ENCODE peak calls at places on chromosomes 12 and 14, in seven cellular contexts. O, Y, X, R, J, A and T are unnamed samples.

GRCh38 chr12:98970210-98970609 is 325.1 kb downstream of the APAF1 start:
- DNase-seq in O (no peak), Y (no peak), X (no peak), R (no peak), A (no peak), J (no peak), T (no peak)

GRCh38 chr14:69101331-69101826 is 51.5 kb downstream of the DCAF5 start:
- DNase-seq in O (no peak), X (peak), R (peak), Y (peak), A (no peak), J (no peak), T (peak)

GRCh38 chr12:65695077-65695865 is 129.0 kb upstream of the HMGA2 start:
- DNase-seq in A (peak), Y (peak), O (peak), X (no peak), R (peak), J (peak), T (no peak)

GRCh38 chr14:20732477-20732876 is 13.2 kb upstream of the EDDM3A start:
- DNase-seq in X (no peak), A (no peak), R (no peak), J (no peak), O (no peak), Y (no peak), T (no peak)

GRCh38 chr12:100142851-100143559 is at the start of gene BLTP3B:
- DNase-seq in R (no peak), X (peak), O (peak), J (peak), Y (peak), A (peak), T (peak)

GRCh38 chr12:10717410-10717809 is 5.7 kb downstream of the YBX3 start:
- DNase-seq in A (no peak), O (no peak), X (no peak), Y (no peak), J (no peak), R (no peak), T (no peak)

GRCh38 chr14:75022655-75023054 is 19.9 kb downstream of the EIF2B2 start:
- DNase-seq in X (peak), A (no peak), O (no peak), Y (no peak), J (no peak), R (no peak), T (peak)

GRCh38 chr12:80941916-80942315 is 4.2 kb upstream of the LIN7A start:
- DNase-seq in Y (no peak), A (no peak), X (no peak), O (no peak), R (no peak), J (no peak), T (no peak)

GRCh38 chr12:103814436-103814835 is 26.6 kb downstream of the NT5DC3 start:
- DNase-seq in X (no peak), Y (no peak), J (no peak), A (no peak), O (no peak), R (no peak), T (no peak)

GRCh38 chr12:18752280-18752920 is 14.5 kb downstream of the CAPZA3 start:
- DNase-seq in X (peak), Y (peak), J (no peak), R (peak), A (no peak), O (no peak), T (no peak)

GRCh38 chr12:124812356-124812755 is 51.3 kb downstream of the SCARB1 start:
- DNase-seq in X (no peak), O (no peak), Y (no peak), J (no peak), A (no peak), R (no peak), T (no peak)

GRCh38 chr12:124809391-124809790 is 54.3 kb downstream of the SCARB1 start:
- DNase-seq in A (no peak), O (no peak), Y (no peak), X (no peak), J (no peak), R (no peak), T (no peak)

GRCh38 chr12:124808276-124808675 is 55.4 kb downstream of the SCARB1 start:
- DNase-seq in R (no peak), X (peak), J (no peak), O (no peak), Y (no peak), A (no peak), T (no peak)

GRCh38 chr12:124811633-124812032 is 52.0 kb downstream of the SCARB1 start:
- DNase-seq in A (no peak), R (no peak), J (no peak), Y (no peak), O (no peak), X (no peak), T (no peak)

DNA sequence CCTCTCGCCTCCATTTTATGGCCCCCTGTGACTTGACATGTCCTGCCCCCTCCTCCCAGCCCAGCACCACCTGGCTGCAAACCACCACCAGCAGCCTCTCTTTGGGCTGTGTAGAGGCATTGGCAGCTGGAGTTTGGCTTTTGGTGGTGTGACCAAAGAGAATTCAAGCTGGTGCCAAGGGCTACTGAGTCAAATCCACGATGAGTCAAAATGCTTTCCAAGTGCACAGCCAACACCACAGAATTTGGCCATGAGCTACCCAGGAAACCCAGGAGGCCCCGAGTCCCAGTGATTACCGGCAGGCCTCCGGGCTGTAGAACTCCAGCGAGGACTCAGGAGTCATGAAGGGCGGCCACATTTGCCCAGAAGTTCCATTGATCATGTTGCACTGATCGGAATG is 53.8 kb downstream of the SCARB1 start:
- DNase-seq in J (no peak), R (peak), A (no peak), Y (no peak), X (no peak), O (no peak), T (no peak)
- H3K4me3 ChIP-seq in J (no peak), R (no peak), A (no peak), Y (no peak), X (no peak), O (no peak), T (no peak)

GRCh38 chr12:43836455-43836989 is 641 bp downstream of the TMEM117 start:
- DNase-seq in O (no peak), J (no peak), X (no peak), Y (peak), A (no peak), R (no peak), T (no peak)

GRCh38 chr12:43835656-43836454 is at the start of gene TMEM117:
- DNase-seq in J (peak), A (peak), Y (peak), X (peak), O (peak), R (no peak), T (peak)

GRCh38 chr12:43832506-43833168 is 3.2 kb upstream of the TMEM117 start:
- DNase-seq in X (no peak), O (no peak), Y (no peak), A (no peak), J (no peak), R (no peak), T (no peak)

GRCh38 chr12:43840338-43840737 is 4.5 kb downstream of the TMEM117 start:
- DNase-seq in J (no peak), X (no peak), Y (no peak), R (no peak), A (no peak), O (no peak), T (no peak)

GRCh38 chr12:43835264-43835655 is 621 bp upstream of the TMEM117 start:
- DNase-seq in J (no peak), O (no peak), R (no peak), A (no peak), Y (no peak), X (no peak), T (no peak)
- H3K4me3 ChIP-seq in J (peak), O (peak), R (peak), A (peak), Y (peak), X (peak), T (peak)

GRCh38 chr14:73740921-73741326 is 26.7 kb upstream of the PNMA1 start:
- DNase-seq in R (no peak), X (peak), Y (peak), A (peak), J (no peak), O (peak), T (no peak)
- H3K4me3 ChIP-seq in R (no peak), X (peak), Y (no peak), A (no peak), J (peak), O (no peak), T (no peak)

DNA sequence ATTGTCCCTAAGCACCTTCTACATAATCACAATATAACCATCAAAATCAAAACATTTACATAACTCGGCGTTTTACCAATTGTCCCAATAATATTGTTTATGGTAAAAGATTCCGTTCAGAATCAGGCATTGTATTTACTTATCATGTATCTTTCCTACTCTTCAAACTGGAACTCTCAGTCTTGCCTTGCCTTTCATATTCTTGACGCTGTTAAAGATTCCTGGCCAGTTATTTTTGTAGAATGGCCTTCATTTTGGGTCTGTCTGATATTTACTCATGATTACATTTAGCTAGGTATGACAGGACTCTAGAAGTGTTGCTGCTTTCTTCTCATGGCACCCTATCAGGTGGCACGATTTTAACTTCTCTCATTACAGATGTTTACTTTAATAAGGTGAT is 850 bp upstream of the HEATR5A start:
- DNase-seq in Y (no peak), A (no peak), R (no peak), O (no peak), X (no peak), J (no peak), T (no peak)
- H3K4me3 ChIP-seq in Y (no peak), A (no peak), R (no peak), O (no peak), X (peak), J (peak), T (peak)

DNA sequence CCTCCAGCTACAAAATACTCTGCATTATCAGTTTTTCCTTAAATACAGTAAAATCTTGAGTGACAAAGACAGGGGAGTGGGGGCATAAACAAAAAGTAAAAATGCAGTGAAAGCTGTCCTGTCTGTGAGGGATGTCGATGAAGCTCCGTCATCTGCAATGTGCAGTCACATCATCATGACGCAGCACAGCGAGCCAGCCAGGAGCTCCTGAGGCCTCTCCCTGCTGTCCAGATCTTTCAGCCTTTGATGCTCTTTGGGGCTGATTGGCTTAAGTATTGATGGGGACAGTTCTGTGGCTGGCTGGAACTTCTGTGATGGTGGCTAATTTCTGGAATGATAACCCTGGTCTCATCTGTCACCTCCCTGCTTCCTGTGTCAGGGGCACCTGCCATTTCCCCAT is 54.6 kb upstream of the TRAF3 start:
- DNase-seq in O (no peak), X (no peak), J (no peak), A (no peak), R (no peak), Y (no peak), T (no peak)
- H3K4me3 ChIP-seq in O (no peak), X (no peak), J (no peak), A (no peak), R (no peak), Y (no peak), T (no peak)

DNA sequence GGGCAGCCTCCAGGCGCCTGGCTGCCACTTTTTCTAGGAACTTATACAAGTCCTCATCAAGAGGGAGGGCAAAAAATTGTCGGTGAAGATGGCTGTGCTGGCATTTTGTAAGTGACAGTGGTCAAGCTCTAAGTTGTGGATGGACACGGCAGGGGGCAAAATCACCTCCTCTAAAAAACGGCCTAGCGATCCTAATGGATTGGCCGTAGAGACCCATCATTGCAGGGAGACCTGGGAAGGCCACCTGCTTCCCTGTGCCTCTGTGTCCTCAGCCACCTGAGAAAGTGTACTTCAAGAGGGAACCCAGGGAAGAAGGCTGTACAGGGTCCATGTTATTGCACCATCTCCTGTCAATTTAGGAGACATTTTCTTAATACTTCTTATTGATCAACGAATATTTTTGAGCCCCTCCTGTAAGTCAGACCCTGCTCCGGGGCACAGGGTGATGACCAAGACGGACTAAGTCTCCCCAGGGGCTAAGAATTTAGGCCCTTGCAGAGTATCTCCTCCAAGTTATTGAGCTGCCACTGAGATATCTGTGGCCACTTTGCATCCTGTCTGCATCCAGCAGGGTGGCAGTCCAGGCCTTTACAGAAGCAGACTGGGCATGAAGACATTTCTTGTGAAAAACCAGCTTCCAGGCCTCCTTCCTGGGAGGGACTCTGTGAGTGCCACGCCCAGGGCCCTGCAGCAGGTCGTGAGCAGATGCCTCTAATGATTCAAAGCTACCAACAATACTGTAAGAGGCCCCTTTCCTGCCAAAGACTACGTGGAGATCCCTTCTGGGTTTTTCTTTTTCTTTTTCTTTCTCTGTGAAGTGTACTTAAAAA is 40.5 kb downstream of the PSMA6 start:
- DNase-seq in A (peak), Y (no peak), R (no peak), X (no peak), O (peak), J (no peak), T (no peak)
- H3K4me3 ChIP-seq in A (no peak), Y (no peak), R (no peak), X (no peak), O (no peak), J (no peak), T (no peak)

GRCh38 chr12:92124708-92125067 is 21.0 kb downstream of the BTG1 start:
- DNase-seq in A (no peak), O (no peak), Y (no peak), J (no peak), R (no peak), X (no peak), T (no peak)
- H3K4me3 ChIP-seq in A (no peak), O (no peak), Y (no peak), J (no peak), R (no peak), X (no peak), T (no peak)

DNA sequence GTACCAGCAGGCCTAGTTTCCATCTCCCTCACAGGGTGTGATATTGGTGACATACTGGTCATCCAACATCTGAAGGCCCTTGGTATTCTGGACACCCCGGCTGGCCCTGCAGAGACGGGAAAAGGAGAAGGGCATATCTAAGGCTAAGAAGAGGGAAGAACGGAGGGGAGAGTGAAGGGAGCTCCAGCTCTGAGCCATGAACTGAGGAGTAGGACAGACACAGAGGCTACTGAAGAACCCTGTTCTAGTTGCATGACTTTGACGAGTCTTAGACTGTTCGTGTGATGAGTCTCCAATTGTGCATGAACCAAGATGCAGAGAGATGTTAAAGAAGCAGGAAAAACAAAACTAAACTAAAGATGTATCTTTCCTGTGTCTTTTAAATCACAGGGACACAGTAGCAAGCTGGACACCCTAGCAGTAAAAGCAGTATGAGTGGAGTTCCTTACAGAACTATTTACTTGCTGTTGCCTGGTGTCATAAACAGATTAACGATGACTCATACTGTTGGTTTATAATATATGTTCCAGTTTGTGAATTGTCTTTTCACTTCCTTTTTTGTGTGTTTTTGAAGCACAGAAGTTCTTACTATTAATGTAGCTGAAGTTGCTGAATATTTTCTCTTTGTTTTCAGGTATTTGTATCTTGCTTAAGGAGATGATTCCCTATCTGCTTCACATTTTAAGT is 15.5 kb downstream of the FAR2 start:
- DNase-seq in J (no peak), O (no peak), X (no peak), R (peak), Y (no peak), A (no peak), T (no peak)
- H3K4me3 ChIP-seq in J (no peak), O (peak), X (no peak), R (no peak), Y (no peak), A (no peak), T (no peak)